ENCODE peak calls at places on chromosomes 13 and 19, in seven cellular contexts. One of them, this sample, is unnamed.

GRCh38 chr13:70162141-70162540 is 53.9 kb upstream of the KLHL1 start:
- DNase-seq in mucosa of gallbladder: no peak
- DNase-seq in stimulated activated CD4-positive, alpha-beta T cell treated with anti-CD3 and anti-CD28 coated beads, TNF-alpha, amount 100 ng/mL, for 48 hours: no peak
- DNase-seq in uterus: no peak
- DNase-seq in AG04450: no peak
- DNase-seq in Karpas-422: no peak
- DNase-seq in activated T-cell treated with anti-CD3 and anti-CD28 coated beads for 1 hour: no peak
- DNase-seq in this sample: no peak

GRCh38 chr13:32354040-32354439 is 38.7 kb downstream of the BRCA2 start:
- DNase-seq in activated T-cell treated with anti-CD3 and anti-CD28 coated beads for 1 hour: no peak
- DNase-seq in uterus: no peak
- DNase-seq in mucosa of gallbladder: no peak
- DNase-seq in AG04450: no peak
- DNase-seq in stimulated activated CD4-positive, alpha-beta T cell treated with anti-CD3 and anti-CD28 coated beads, TNF-alpha, amount 100 ng/mL, for 48 hours: no peak
- DNase-seq in Karpas-422: no peak
- DNase-seq in this sample: no peak

GRCh38 chr19:23526302-23526701 is 131.0 kb upstream of the ZNF91 start:
- DNase-seq in Karpas-422: no peak
- DNase-seq in mucosa of gallbladder: no peak
- DNase-seq in uterus: no peak
- DNase-seq in stimulated activated CD4-positive, alpha-beta T cell treated with anti-CD3 and anti-CD28 coated beads, TNF-alpha, amount 100 ng/mL, for 48 hours: no peak
- DNase-seq in AG04450: no peak
- DNase-seq in activated T-cell treated with anti-CD3 and anti-CD28 coated beads for 1 hour: no peak
- DNase-seq in this sample: no peak

GRCh38 chr13:57629821-57630235 is 1.7 kb upstream of the PCDH17 start:
- DNase-seq in mucosa of gallbladder: peak
- DNase-seq in uterus: peak
- DNase-seq in AG04450: no peak
- DNase-seq in Karpas-422: no peak
- DNase-seq in stimulated activated CD4-positive, alpha-beta T cell treated with anti-CD3 and anti-CD28 coated beads, TNF-alpha, amount 100 ng/mL, for 48 hours: peak
- DNase-seq in activated T-cell treated with anti-CD3 and anti-CD28 coated beads for 1 hour: no peak
- DNase-seq in this sample: peak

GRCh38 chr19:2047449-2048103 is 3.5 kb downstream of the MKNK2 start:
- DNase-seq in uterus: peak
- DNase-seq in AG04450: no peak
- DNase-seq in Karpas-422: peak
- DNase-seq in mucosa of gallbladder: peak
- DNase-seq in activated T-cell treated with anti-CD3 and anti-CD28 coated beads for 1 hour: no peak
- DNase-seq in stimulated activated CD4-positive, alpha-beta T cell treated with anti-CD3 and anti-CD28 coated beads, TNF-alpha, amount 100 ng/mL, for 48 hours: no peak
- DNase-seq in this sample: peak

GRCh38 chr13:73898276-73898675 is 235.9 kb downstream of the KLF12 start:
- DNase-seq in Karpas-422: no peak
- DNase-seq in stimulated activated CD4-positive, alpha-beta T cell treated with anti-CD3 and anti-CD28 coated beads, TNF-alpha, amount 100 ng/mL, for 48 hours: no peak
- DNase-seq in activated T-cell treated with anti-CD3 and anti-CD28 coated beads for 1 hour: no peak
- DNase-seq in uterus: no peak
- DNase-seq in mucosa of gallbladder: no peak
- DNase-seq in AG04450: no peak
- DNase-seq in this sample: no peak

GRCh38 chr19:45448887-45449299 is 18.9 kb upstream of the FOSB start:
- DNase-seq in uterus: no peak
- DNase-seq in stimulated activated CD4-positive, alpha-beta T cell treated with anti-CD3 and anti-CD28 coated beads, TNF-alpha, amount 100 ng/mL, for 48 hours: no peak
- DNase-seq in AG04450: no peak
- DNase-seq in activated T-cell treated with anti-CD3 and anti-CD28 coated beads for 1 hour: no peak
- DNase-seq in Karpas-422: no peak
- DNase-seq in mucosa of gallbladder: no peak
- DNase-seq in this sample: no peak

GRCh38 chr19:37977992-37978391 is 71.0 kb downstream of the SIPA1L3 start:
- DNase-seq in AG04450: peak
- DNase-seq in activated T-cell treated with anti-CD3 and anti-CD28 coated beads for 1 hour: no peak
- DNase-seq in Karpas-422: no peak
- DNase-seq in mucosa of gallbladder: no peak
- DNase-seq in stimulated activated CD4-positive, alpha-beta T cell treated with anti-CD3 and anti-CD28 coated beads, TNF-alpha, amount 100 ng/mL, for 48 hours: no peak
- DNase-seq in uterus: no peak
- DNase-seq in this sample: no peak

GRCh38 chr19:39558623-39559117 is 18.7 kb upstream of the EID2 start:
- DNase-seq in Karpas-422: no peak
- DNase-seq in activated T-cell treated with anti-CD3 and anti-CD28 coated beads for 1 hour: no peak
- DNase-seq in AG04450: no peak
- DNase-seq in mucosa of gallbladder: no peak
- DNase-seq in stimulated activated CD4-positive, alpha-beta T cell treated with anti-CD3 and anti-CD28 coated beads, TNF-alpha, amount 100 ng/mL, for 48 hours: no peak
- DNase-seq in uterus: no peak
- DNase-seq in this sample: no peak

GRCh38 chr13:26601669-26602068 is 44.2 kb downstream of the WASF3 start:
- DNase-seq in activated T-cell treated with anti-CD3 and anti-CD28 coated beads for 1 hour: no peak
- DNase-seq in uterus: no peak
- DNase-seq in Karpas-422: peak
- DNase-seq in AG04450: no peak
- DNase-seq in mucosa of gallbladder: no peak
- DNase-seq in stimulated activated CD4-positive, alpha-beta T cell treated with anti-CD3 and anti-CD28 coated beads, TNF-alpha, amount 100 ng/mL, for 48 hours: no peak
- DNase-seq in this sample: no peak

GRCh38 chr13:60080871-60081270 is 82.9 kb downstream of the DIAPH3 start:
- DNase-seq in activated T-cell treated with anti-CD3 and anti-CD28 coated beads for 1 hour: no peak
- DNase-seq in AG04450: no peak
- DNase-seq in uterus: no peak
- DNase-seq in stimulated activated CD4-positive, alpha-beta T cell treated with anti-CD3 and anti-CD28 coated beads, TNF-alpha, amount 100 ng/mL, for 48 hours: no peak
- DNase-seq in mucosa of gallbladder: no peak
- DNase-seq in Karpas-422: no peak
- DNase-seq in this sample: no peak

GRCh38 chr13:52374873-52375411 is 31.0 kb downstream of the THSD1 start:
- DNase-seq in mucosa of gallbladder: no peak
- DNase-seq in Karpas-422: no peak
- DNase-seq in uterus: no peak
- DNase-seq in activated T-cell treated with anti-CD3 and anti-CD28 coated beads for 1 hour: no peak
- DNase-seq in AG04450: no peak
- DNase-seq in stimulated activated CD4-positive, alpha-beta T cell treated with anti-CD3 and anti-CD28 coated beads, TNF-alpha, amount 100 ng/mL, for 48 hours: no peak
- DNase-seq in this sample: no peak

GRCh38 chr19:41479757-41480191 is 36.8 kb downstream of the ERICH4 start:
- DNase-seq in activated T-cell treated with anti-CD3 and anti-CD28 coated beads for 1 hour: no peak
- DNase-seq in AG04450: no peak
- DNase-seq in stimulated activated CD4-positive, alpha-beta T cell treated with anti-CD3 and anti-CD28 coated beads, TNF-alpha, amount 100 ng/mL, for 48 hours: no peak
- DNase-seq in mucosa of gallbladder: no peak
- DNase-seq in Karpas-422: no peak
- DNase-seq in uterus: peak
- DNase-seq in this sample: peak

GRCh38 chr13:24251525-24251924 is 57.9 kb upstream of the C1QTNF9 start:
- DNase-seq in uterus: no peak
- DNase-seq in AG04450: no peak
- DNase-seq in stimulated activated CD4-positive, alpha-beta T cell treated with anti-CD3 and anti-CD28 coated beads, TNF-alpha, amount 100 ng/mL, for 48 hours: peak
- DNase-seq in activated T-cell treated with anti-CD3 and anti-CD28 coated beads for 1 hour: peak
- DNase-seq in mucosa of gallbladder: no peak
- DNase-seq in Karpas-422: no peak
- DNase-seq in this sample: no peak

This sample was measured in ovary.